ENCODE peak calls at places on chromosomes 1 and 21, in eight cellular contexts. One of them, this sample, is unnamed. For H3K4me1, the result is how much of the 10 kb centered on the place peaks cover.

GRCh38 chr21:32727728-32728454 is at the start of gene SYNJ1:
- DNase-seq in thoracic aorta: peak
- DNase-seq in mucosa of descending colon: peak
- DNase-seq in tibial artery: peak
- DNase-seq in tibial nerve: peak
- DNase-seq in endodermal cell: peak
- DNase-seq in right atrium auricular region: peak
- DNase-seq in esophagus squamous epithelium: peak
- DNase-seq in this sample: peak

GRCh38 chr1:147771216-147772125 is 11.1 kb upstream of the GJA5 start:
- DNase-seq in thoracic aorta: peak
- DNase-seq in mucosa of descending colon: no peak
- DNase-seq in tibial artery: peak
- DNase-seq in tibial nerve: no peak
- DNase-seq in endodermal cell: no peak
- DNase-seq in right atrium auricular region: no peak
- DNase-seq in esophagus squamous epithelium: no peak
- DNase-seq in this sample: peak

GRCh38 chr1:53278294-53278693 is 40.0 kb upstream of the MAGOH start:
- DNase-seq in thoracic aorta: no peak
- DNase-seq in mucosa of descending colon: no peak
- DNase-seq in tibial artery: peak
- DNase-seq in tibial nerve: peak
- DNase-seq in endodermal cell: peak
- DNase-seq in right atrium auricular region: peak
- DNase-seq in esophagus squamous epithelium: no peak
- DNase-seq in this sample: no peak

GRCh38 chr1:209576392-209576791 is 7.1 kb upstream of the CAMK1G start:
- DNase-seq in thoracic aorta: no peak
- DNase-seq in mucosa of descending colon: no peak
- DNase-seq in tibial artery: no peak
- DNase-seq in tibial nerve: no peak
- DNase-seq in endodermal cell: peak
- DNase-seq in right atrium auricular region: no peak
- DNase-seq in esophagus squamous epithelium: no peak
- DNase-seq in this sample: peak

GRCh38 chr1:5990913-5991783 is 1.1 kb downstream of the NPHP4 start:
- DNase-seq in thoracic aorta: no peak
- DNase-seq in mucosa of descending colon: peak
- DNase-seq in tibial artery: no peak
- DNase-seq in tibial nerve: no peak
- DNase-seq in endodermal cell: peak
- DNase-seq in right atrium auricular region: no peak
- DNase-seq in esophagus squamous epithelium: no peak
- DNase-seq in this sample: no peak

GRCh38 chr1:163290025-163290610 is 31.6 kb upstream of the NUF2 start:
- DNase-seq in thoracic aorta: no peak
- DNase-seq in mucosa of descending colon: no peak
- DNase-seq in tibial artery: no peak
- DNase-seq in tibial nerve: no peak
- DNase-seq in endodermal cell: no peak
- DNase-seq in right atrium auricular region: no peak
- DNase-seq in esophagus squamous epithelium: no peak
- DNase-seq in this sample: no peak

GRCh38 chr1:201222125-201222524 is 31.5 kb downstream of the IGFN1 start:
- DNase-seq in thoracic aorta: no peak
- DNase-seq in mucosa of descending colon: no peak
- DNase-seq in tibial artery: no peak
- DNase-seq in tibial nerve: peak
- DNase-seq in endodermal cell: peak
- DNase-seq in right atrium auricular region: no peak
- DNase-seq in esophagus squamous epithelium: no peak
- DNase-seq in this sample: peak

GRCh38 chr1:3066826-3067225 is 2.2 kb upstream of the PRDM16 start:
- DNase-seq in thoracic aorta: peak
- DNase-seq in mucosa of descending colon: peak
- DNase-seq in tibial artery: no peak
- DNase-seq in tibial nerve: no peak
- DNase-seq in endodermal cell: no peak
- DNase-seq in right atrium auricular region: no peak
- DNase-seq in esophagus squamous epithelium: no peak
- DNase-seq in this sample: no peak

GRCh38 chr1:43232071-43232470 is 37.7 kb upstream of the TMEM125 start:
- DNase-seq in thoracic aorta: no peak
- DNase-seq in mucosa of descending colon: no peak
- DNase-seq in tibial artery: peak
- DNase-seq in tibial nerve: no peak
- DNase-seq in endodermal cell: no peak
- DNase-seq in right atrium auricular region: peak
- DNase-seq in esophagus squamous epithelium: no peak
- DNase-seq in this sample: no peak

GRCh38 chr1:209375681-209376360 is 207.7 kb upstream of the CAMK1G start:
- DNase-seq in thoracic aorta: no peak
- DNase-seq in mucosa of descending colon: no peak
- DNase-seq in tibial artery: no peak
- DNase-seq in tibial nerve: no peak
- DNase-seq in endodermal cell: no peak
- DNase-seq in right atrium auricular region: no peak
- DNase-seq in esophagus squamous epithelium: no peak
- DNase-seq in this sample: no peak

GRCh38 chr1:174791863-174792262 is 207.9 kb upstream of the CACYBP start:
- DNase-seq in thoracic aorta: no peak
- DNase-seq in mucosa of descending colon: no peak
- DNase-seq in tibial artery: no peak
- DNase-seq in tibial nerve: no peak
- DNase-seq in endodermal cell: no peak
- DNase-seq in right atrium auricular region: no peak
- DNase-seq in esophagus squamous epithelium: no peak
- DNase-seq in this sample: no peak

GRCh38 chr1:220797553-220797952 is 10.8 kb downstream of the MTARC1 start:
- DNase-seq in thoracic aorta: no peak
- DNase-seq in mucosa of descending colon: no peak
- DNase-seq in tibial artery: no peak
- DNase-seq in tibial nerve: no peak
- DNase-seq in endodermal cell: no peak
- DNase-seq in right atrium auricular region: no peak
- DNase-seq in esophagus squamous epithelium: no peak
- DNase-seq in this sample: no peak

GRCh38 chr1:198143797-198144196 is 13.0 kb upstream of the NEK7 start:
- DNase-seq in thoracic aorta: no peak
- DNase-seq in mucosa of descending colon: no peak
- DNase-seq in tibial artery: no peak
- DNase-seq in tibial nerve: no peak
- DNase-seq in endodermal cell: no peak
- DNase-seq in right atrium auricular region: no peak
- DNase-seq in esophagus squamous epithelium: no peak
- DNase-seq in this sample: no peak

GRCh38 chr1:97906567-97907228 is 14.1 kb downstream of the DPYD start:
- DNase-seq in thoracic aorta: no peak
- DNase-seq in mucosa of descending colon: peak
- DNase-seq in tibial artery: peak
- DNase-seq in tibial nerve: no peak
- DNase-seq in endodermal cell: no peak
- DNase-seq in right atrium auricular region: peak
- DNase-seq in esophagus squamous epithelium: no peak
- DNase-seq in this sample: peak

GRCh38 chr1:168087696-168088095 is 49.0 kb downstream of the GPR161 start:
- DNase-seq in thoracic aorta: no peak
- DNase-seq in mucosa of descending colon: no peak
- DNase-seq in tibial artery: no peak
- DNase-seq in tibial nerve: no peak
- DNase-seq in endodermal cell: no peak
- DNase-seq in right atrium auricular region: no peak
- DNase-seq in esophagus squamous epithelium: no peak
- DNase-seq in this sample: no peak

GRCh38 chr1:22217811-22218460 is 75.0 kb upstream of the WNT4 start:
- DNase-seq in thoracic aorta: no peak
- DNase-seq in mucosa of descending colon: no peak
- DNase-seq in tibial artery: no peak
- DNase-seq in tibial nerve: no peak
- DNase-seq in endodermal cell: peak
- DNase-seq in right atrium auricular region: no peak
- DNase-seq in esophagus squamous epithelium: no peak
- DNase-seq in this sample: no peak

GRCh38 chr1:15099441-15100137 is 54.0 kb upstream of the TMEM51 start:
- DNase-seq in thoracic aorta: no peak
- DNase-seq in mucosa of descending colon: no peak
- DNase-seq in tibial artery: no peak
- DNase-seq in tibial nerve: no peak
- DNase-seq in endodermal cell: no peak
- DNase-seq in right atrium auricular region: no peak
- DNase-seq in esophagus squamous epithelium: no peak
- DNase-seq in this sample: no peak

GRCh38 chr1:222084996-222085395 is 343.1 kb upstream of the DUSP10 start:
- DNase-seq in thoracic aorta: no peak
- DNase-seq in mucosa of descending colon: no peak
- DNase-seq in tibial artery: no peak
- DNase-seq in tibial nerve: no peak
- DNase-seq in endodermal cell: no peak
- DNase-seq in right atrium auricular region: no peak
- DNase-seq in esophagus squamous epithelium: no peak
- DNase-seq in this sample: no peak

GRCh38 chr1:236066054-236066453 is 1.2 kb upstream of the NID1 start:
- DNase-seq in thoracic aorta: no peak
- DNase-seq in mucosa of descending colon: no peak
- DNase-seq in tibial artery: no peak
- DNase-seq in tibial nerve: no peak
- DNase-seq in endodermal cell: no peak
- DNase-seq in right atrium auricular region: no peak
- DNase-seq in esophagus squamous epithelium: no peak
- DNase-seq in this sample: no peak

GRCh38 chr1:236063919-236064673 is 794 bp downstream of the NID1 start:
- DNase-seq in thoracic aorta: peak
- DNase-seq in mucosa of descending colon: peak
- DNase-seq in tibial artery: peak
- DNase-seq in tibial nerve: peak
- DNase-seq in endodermal cell: peak
- DNase-seq in right atrium auricular region: peak
- DNase-seq in esophagus squamous epithelium: no peak
- DNase-seq in this sample: peak

GRCh38 chr1:236063551-236063918 is 1.4 kb downstream of the NID1 start:
- DNase-seq in thoracic aorta: no peak
- DNase-seq in mucosa of descending colon: no peak
- DNase-seq in tibial artery: no peak
- DNase-seq in tibial nerve: no peak
- DNase-seq in endodermal cell: no peak
- DNase-seq in right atrium auricular region: no peak
- DNase-seq in esophagus squamous epithelium: no peak
- DNase-seq in this sample: no peak

GRCh38 chr1:236065509-236066005 is 667 bp upstream of the NID1 start:
- DNase-seq in thoracic aorta: no peak
- DNase-seq in mucosa of descending colon: no peak
- DNase-seq in tibial artery: no peak
- DNase-seq in tibial nerve: peak
- DNase-seq in endodermal cell: peak
- DNase-seq in right atrium auricular region: no peak
- DNase-seq in esophagus squamous epithelium: no peak
- DNase-seq in this sample: no peak

GRCh38 chr1:236064674-236065508 is at the start of gene NID1:
- DNase-seq in thoracic aorta: peak
- DNase-seq in mucosa of descending colon: peak
- DNase-seq in tibial artery: peak
- DNase-seq in tibial nerve: peak
- DNase-seq in endodermal cell: peak
- DNase-seq in right atrium auricular region: peak
- DNase-seq in esophagus squamous epithelium: no peak
- DNase-seq in this sample: peak
- TF ChIP-seq CTCF in thoracic aorta: peak
- TF ChIP-seq CTCF in mucosa of descending colon: no peak
- TF ChIP-seq CTCF in tibial artery: peak
- TF ChIP-seq CTCF in tibial nerve: peak
- TF ChIP-seq CTCF in endodermal cell: peak
- TF ChIP-seq CTCF in right atrium auricular region: peak
- TF ChIP-seq CTCF in esophagus squamous epithelium: no peak
- TF ChIP-seq CTCF in this sample: peak

GRCh38 chr1:18783705-18784522 is 75.5 kb downstream of the TAS1R2 start:
- DNase-seq in thoracic aorta: no peak
- DNase-seq in mucosa of descending colon: no peak
- DNase-seq in tibial artery: no peak
- DNase-seq in tibial nerve: no peak
- DNase-seq in endodermal cell: peak
- DNase-seq in right atrium auricular region: no peak
- DNase-seq in esophagus squamous epithelium: no peak
- DNase-seq in this sample: no peak

GRCh38 chr1:18789246-18789645 is 70.2 kb downstream of the TAS1R2 start:
- DNase-seq in thoracic aorta: no peak
- DNase-seq in mucosa of descending colon: no peak
- DNase-seq in tibial artery: no peak
- DNase-seq in tibial nerve: no peak
- DNase-seq in endodermal cell: no peak
- DNase-seq in right atrium auricular region: no peak
- DNase-seq in esophagus squamous epithelium: no peak
- DNase-seq in this sample: no peak

GRCh38 chr1:18786149-18786548 is 73.3 kb downstream of the TAS1R2 start:
- DNase-seq in thoracic aorta: no peak
- DNase-seq in mucosa of descending colon: no peak
- DNase-seq in tibial artery: no peak
- DNase-seq in tibial nerve: no peak
- DNase-seq in endodermal cell: no peak
- DNase-seq in right atrium auricular region: no peak
- DNase-seq in esophagus squamous epithelium: no peak
- DNase-seq in this sample: no peak

GRCh38 chr1:18784523-18784833 is 75.0 kb downstream of the TAS1R2 start:
- DNase-seq in thoracic aorta: no peak
- DNase-seq in mucosa of descending colon: no peak
- DNase-seq in tibial artery: no peak
- DNase-seq in tibial nerve: no peak
- DNase-seq in endodermal cell: no peak
- DNase-seq in right atrium auricular region: no peak
- DNase-seq in esophagus squamous epithelium: no peak
- DNase-seq in this sample: no peak

GRCh38 chr1:18787825-18788385 is 71.6 kb downstream of the TAS1R2 start:
- DNase-seq in thoracic aorta: no peak
- DNase-seq in mucosa of descending colon: no peak
- DNase-seq in tibial artery: no peak
- DNase-seq in tibial nerve: no peak
- DNase-seq in endodermal cell: no peak
- DNase-seq in right atrium auricular region: no peak
- DNase-seq in esophagus squamous epithelium: no peak
- DNase-seq in this sample: no peak
- H3K4me1 ChIP-seq in thoracic aorta: under half
- H3K4me1 ChIP-seq in mucosa of descending colon: under half
- H3K4me1 ChIP-seq in tibial artery: under half
- H3K4me1 ChIP-seq in tibial nerve: under half
- H3K4me1 ChIP-seq in endodermal cell: under half
- H3K4me1 ChIP-seq in right atrium auricular region: under half
- H3K4me1 ChIP-seq in esophagus squamous epithelium: under half
- H3K4me1 ChIP-seq in this sample: under half

GRCh38 chr1:238710697-238711096 is 675.7 kb upstream of the CHRM3 start:
- DNase-seq in thoracic aorta: no peak
- DNase-seq in mucosa of descending colon: no peak
- DNase-seq in tibial artery: no peak
- DNase-seq in tibial nerve: no peak
- DNase-seq in endodermal cell: peak
- DNase-seq in right atrium auricular region: no peak
- DNase-seq in esophagus squamous epithelium: no peak
- DNase-seq in this sample: no peak
- TF ChIP-seq CTCF in thoracic aorta: no peak
- TF ChIP-seq CTCF in mucosa of descending colon: no peak
- TF ChIP-seq CTCF in tibial artery: no peak
- TF ChIP-seq CTCF in tibial nerve: no peak
- TF ChIP-seq CTCF in endodermal cell: peak
- TF ChIP-seq CTCF in right atrium auricular region: no peak
- TF ChIP-seq CTCF in esophagus squamous epithelium: no peak
- TF ChIP-seq CTCF in this sample: no peak

GRCh38 chr1:156122086-156122485 is 7.6 kb downstream of the LMNA start:
- DNase-seq in thoracic aorta: no peak
- DNase-seq in mucosa of descending colon: no peak
- DNase-seq in tibial artery: no peak
- DNase-seq in tibial nerve: no peak
- DNase-seq in endodermal cell: no peak
- DNase-seq in right atrium auricular region: no peak
- DNase-seq in esophagus squamous epithelium: no peak
- DNase-seq in this sample: no peak
- H3K4me1 ChIP-seq in thoracic aorta: half or more
- H3K4me1 ChIP-seq in mucosa of descending colon: half or more
- H3K4me1 ChIP-seq in tibial artery: half or more
- H3K4me1 ChIP-seq in tibial nerve: half or more
- H3K4me1 ChIP-seq in endodermal cell: under half
- H3K4me1 ChIP-seq in right atrium auricular region: half or more
- H3K4me1 ChIP-seq in esophagus squamous epithelium: half or more
- H3K4me1 ChIP-seq in this sample: half or more

This sample was measured in ascending aorta.